ENCODE peak calls at places on chromosome 2, in six cellular contexts. V is esophagus squamous epithelium; C is CD4-positive, alpha-beta T cell; O is GM23248; F is HCT116; B is fibroblast of lung. K is an unnamed sample. For H3K9me3, the result is how much of the 10 kb centered on the place peaks cover.

GRCh38 chr2:67487993-67488392 is 90.9 kb downstream of the ETAA1 start:
- DNase-seq in O (no peak), B (no peak), V (no peak), C (no peak), F (no peak), K (no peak)

GRCh38 chr2:240480834-240481623 is 45.6 kb downstream of the GPC1 start:
- DNase-seq in O (no peak), F (no peak), C (no peak), B (no peak), V (no peak), K (no peak)

GRCh38 chr2:70613510-70613909 is 59.9 kb upstream of the TGFA start:
- DNase-seq in C (no peak), F (no peak), O (no peak), V (no peak), B (no peak), K (no peak)

GRCh38 chr2:226247289-226248275 is 552.0 kb downstream of the IRS1 start:
- DNase-seq in F (no peak), O (peak), V (no peak), C (no peak), B (peak), K (no peak)

GRCh38 chr2:15614545-15615309 is 23.1 kb downstream of the DDX1 start:
- DNase-seq in C (no peak), V (no peak), O (peak), F (no peak), B (no peak), K (no peak)

GRCh38 chr2:169767243-169767888 is 31.3 kb upstream of the SSB start:
- DNase-seq in V (no peak), B (peak), O (peak), C (peak), F (peak), K (peak)

GRCh38 chr2:9258953-9259399 is 52.4 kb downstream of the ASAP2 start:
- DNase-seq in O (peak), V (no peak), B (peak), F (no peak), C (no peak), K (no peak)

GRCh38 chr2:81194581-81194980 is 890.0 kb upstream of the LRRTM1 start:
- DNase-seq in V (no peak), B (no peak), F (no peak), C (no peak), O (no peak), K (no peak)

GRCh38 chr2:8303322-8303832 is 378.5 kb upstream of the ID2 start:
- DNase-seq in O (no peak), V (peak), F (no peak), C (no peak), B (peak), K (peak)

GRCh38 chr2:110858135-110858737 is 125.9 kb downstream of the ACOXL start:
- DNase-seq in O (no peak), B (no peak), C (peak), V (no peak), F (no peak), K (peak)

GRCh38 chr2:9004338-9005204 is 1.1 kb upstream of the MBOAT2 start:
- DNase-seq in V (no peak), B (peak), C (peak), F (no peak), O (peak), K (no peak)

GRCh38 chr2:216863029-216863428 is 3.2 kb upstream of the TNP1 start:
- DNase-seq in C (no peak), B (no peak), V (no peak), F (no peak), O (no peak), K (no peak)

GRCh38 chr2:71681626-71682025 is 228.3 kb downstream of the DYSF start:
- DNase-seq in C (no peak), V (no peak), B (no peak), F (no peak), O (no peak), K (no peak)

GRCh38 chr2:226906439-226906796 is 70.6 kb downstream of the RHBDD1 start:
- DNase-seq in F (no peak), O (no peak), V (no peak), C (no peak), B (no peak), K (no peak)

GRCh38 chr2:216163518-216163917 is 54.4 kb downstream of the XRCC5 start:
- DNase-seq in O (no peak), V (no peak), B (peak), F (no peak), C (no peak), K (no peak)

GRCh38 chr2:230767862-230768388 is 55.3 kb downstream of the CAB39 start:
- DNase-seq in F (no peak), V (no peak), C (no peak), B (no peak), O (no peak), K (no peak)

GRCh38 chr2:75523313-75524275 is 37.1 kb downstream of the EVA1A start:
- DNase-seq in O (peak), C (no peak), F (peak), V (no peak), B (peak), K (peak)

GRCh38 chr2:188292446-188293239 is 969 bp downstream of the GULP1 start:
- DNase-seq in B (peak), F (peak), O (peak), C (no peak), V (no peak), K (peak)

GRCh38 chr2:75602724-75603342 is 42.1 kb upstream of the EVA1A start:
- DNase-seq in C (no peak), B (peak), O (peak), V (no peak), F (no peak), K (peak)

GRCh38 chr2:239319261-239319661 is 81.6 kb downstream of the HDAC4 start:
- DNase-seq in C (no peak), O (peak), V (no peak), B (no peak), F (no peak), K (peak)

GRCh38 chr2:82968381-82968780 is 1490.7 kb downstream of the SUCLG1 start:
- DNase-seq in B (no peak), C (no peak), V (no peak), F (no peak), O (no peak), K (no peak)
- H3K9me3 ChIP-seq in B (under half), C (under half), V (under half), F (under half), O (under half), K (under half)

DNA sequence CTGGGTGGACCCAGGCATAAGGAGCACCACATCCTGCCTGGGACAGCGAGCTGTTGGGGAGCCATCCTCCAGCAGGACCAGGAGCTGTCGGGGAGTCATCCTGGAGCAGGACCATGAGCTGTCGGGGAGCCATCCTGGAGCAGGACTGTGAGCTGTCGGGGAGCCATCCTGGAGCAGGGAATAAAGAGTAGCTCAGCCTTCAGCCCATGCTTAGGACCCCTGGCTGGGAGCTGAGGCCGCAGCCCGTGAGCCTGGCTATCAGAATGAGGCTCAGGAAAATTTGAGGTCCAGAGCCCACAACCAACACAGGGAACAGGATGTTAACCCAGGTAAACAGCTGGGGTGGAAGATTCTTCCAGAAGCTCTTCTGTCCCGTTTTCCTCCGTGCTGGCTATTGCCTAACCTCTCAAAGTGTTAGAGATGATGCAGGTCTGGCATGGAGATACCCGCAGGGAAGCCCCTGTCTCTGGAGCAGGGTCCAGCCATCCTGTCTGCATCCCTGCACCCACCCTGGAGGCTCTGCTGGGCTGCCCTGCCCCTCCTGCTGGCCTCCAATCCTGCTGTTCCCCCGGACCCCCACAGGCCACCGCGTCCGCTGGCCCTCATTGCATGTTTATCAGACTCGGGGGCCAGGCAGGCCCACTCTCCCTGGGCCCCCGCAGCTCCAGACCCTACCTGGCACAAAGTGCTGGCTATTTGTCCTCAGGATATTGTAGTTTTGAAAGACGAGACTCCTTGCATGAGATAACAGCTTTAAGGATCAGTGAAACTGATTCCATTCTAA is 243.5 kb upstream of the MYT1L start:
- DNase-seq in O (no peak), B (no peak), F (no peak), V (no peak), C (no peak), K (no peak)
- H3K9me3 ChIP-seq in O (under half), B (under half), F (under half), V (under half), C (under half), K (under half)

DNA sequence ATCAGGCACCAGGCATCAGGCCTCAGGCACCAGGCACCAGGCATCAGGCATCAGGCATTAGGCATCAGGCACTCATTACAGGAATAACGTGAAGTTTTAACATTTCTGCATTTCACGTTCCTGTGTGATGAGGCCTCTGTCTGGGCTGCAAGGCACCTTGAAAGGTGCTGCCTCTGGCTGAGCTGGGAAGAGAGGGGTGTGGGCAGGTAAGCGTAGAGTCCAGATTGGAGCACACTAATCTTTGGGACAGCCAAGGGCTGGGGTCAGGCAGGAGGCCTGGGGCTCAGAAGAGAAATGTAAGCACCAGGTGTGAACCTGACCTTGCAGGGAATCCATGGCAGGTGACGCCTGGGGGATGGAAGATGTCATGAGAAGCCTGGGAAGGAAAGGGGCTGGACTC is 25.3 kb upstream of the SNTG2 start:
- DNase-seq in F (no peak), B (no peak), V (no peak), C (no peak), O (no peak), K (no peak)
- H3K9me3 ChIP-seq in F (under half), B (under half), V (under half), C (under half), O (under half), K (under half)

DNA sequence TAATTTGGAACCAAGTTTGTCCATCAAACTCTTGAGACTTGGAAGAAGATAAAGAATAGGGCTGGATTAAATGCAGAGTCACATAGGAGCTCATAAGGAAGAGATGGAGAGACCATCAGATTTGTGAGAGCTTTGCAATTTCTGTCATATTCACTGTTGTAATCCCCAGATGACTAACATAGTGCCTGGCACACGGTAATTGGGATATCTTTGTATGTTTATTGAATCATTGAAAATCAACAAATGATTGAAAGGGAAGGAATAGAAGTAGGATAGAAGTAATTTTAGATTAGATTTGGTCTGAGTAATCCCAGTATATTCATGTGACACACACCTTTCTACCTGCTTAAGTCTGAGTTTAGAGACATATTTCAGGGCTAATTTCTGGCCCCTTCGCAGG is 75.4 kb downstream of the LCLAT1 start:
- DNase-seq in V (no peak), O (no peak), B (no peak), F (no peak), C (no peak), K (no peak)
- H3K9me3 ChIP-seq in V (under half), O (under half), B (under half), F (under half), C (under half), K (under half)

GRCh38 chr2:89811295-89811694 is 1119.8 kb downstream of the RPIA start:
- DNase-seq in C (no peak), F (no peak), V (no peak), B (no peak), O (no peak), K (no peak)
- H3K9me3 ChIP-seq in C (half or more), F (half or more), V (under half), B (under half), O (under half), K (under half)

DNA sequence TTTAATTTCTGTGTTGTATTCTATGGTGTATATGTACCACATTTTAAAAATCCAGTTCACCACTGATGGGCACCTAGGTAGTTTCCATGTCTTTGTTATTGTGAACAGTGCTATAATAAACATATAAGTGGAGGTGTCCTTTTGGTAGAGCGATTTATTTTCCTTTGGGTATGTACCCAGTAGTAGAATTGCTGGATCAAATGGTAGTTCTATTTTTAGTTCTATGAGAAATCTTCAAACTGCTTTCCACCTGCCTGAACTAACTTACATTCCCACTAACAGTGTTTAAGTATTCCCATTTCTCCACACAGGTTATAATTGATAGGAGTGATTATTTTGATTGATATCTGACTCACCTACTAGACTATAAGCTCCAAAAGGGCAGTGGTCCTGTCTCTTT is 148.2 kb downstream of the BABAM2 start:
- DNase-seq in O (no peak), V (no peak), F (no peak), B (no peak), C (no peak), K (no peak)
- H3K9me3 ChIP-seq in O (under half), V (under half), F (under half), B (under half), C (under half), K (under half)

DNA sequence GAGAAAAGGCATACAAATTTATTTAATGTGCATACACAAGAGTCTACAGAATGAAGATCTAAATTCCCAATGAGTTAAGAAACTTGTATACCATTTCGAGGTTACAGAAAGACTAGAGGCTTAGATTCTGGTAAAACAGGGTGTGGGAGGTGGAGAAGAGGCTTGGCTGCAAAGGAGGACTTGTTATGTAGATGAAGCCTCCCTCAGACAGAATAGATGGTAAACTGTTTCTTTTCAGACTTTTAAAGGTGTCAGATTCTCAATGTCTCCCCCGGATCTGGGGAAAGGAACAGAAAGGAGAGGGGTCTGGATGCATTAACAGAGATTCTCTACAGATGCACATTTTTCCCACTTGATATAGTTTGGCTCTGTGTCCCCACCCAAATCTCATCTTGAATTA is 126.0 kb downstream of the ST6GAL2 start:
- DNase-seq in F (no peak), B (no peak), C (no peak), V (no peak), O (no peak), K (no peak)
- H3K9me3 ChIP-seq in F (under half), B (under half), C (under half), V (under half), O (under half), K (under half)

DNA sequence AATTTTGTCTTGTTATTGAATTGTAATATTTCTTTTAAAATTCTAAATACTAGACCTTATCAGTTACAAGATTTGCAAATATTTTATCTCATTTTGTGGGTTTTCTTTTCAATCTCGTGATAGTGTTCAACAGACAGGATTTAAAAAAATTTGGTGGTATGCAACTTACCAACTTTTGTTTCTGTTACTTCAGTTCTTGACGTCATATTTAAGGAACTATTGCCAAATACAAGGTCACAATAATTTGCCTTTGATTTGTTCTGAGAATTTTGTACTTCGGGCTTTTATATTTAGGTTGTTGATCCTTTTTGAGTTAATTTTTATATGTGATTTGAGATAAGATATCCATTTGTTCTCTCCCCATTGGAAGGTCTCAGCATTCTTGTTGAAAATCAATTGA is 876.6 kb downstream of the DCDC2C start:
- DNase-seq in B (no peak), V (no peak), F (no peak), C (no peak), O (no peak), K (no peak)
- H3K9me3 ChIP-seq in B (under half), V (under half), F (under half), C (under half), O (under half), K (under half)

GRCh38 chr2:24873619-24874018 is 46.4 kb downstream of the ADCY3 start:
- DNase-seq in F (no peak), C (no peak), V (no peak), B (no peak), O (no peak), K (no peak)
- H3K9me3 ChIP-seq in F (under half), C (under half), V (under half), B (under half), O (under half), K (under half)

GRCh38 chr2:4745596-4745995 is 946.6 kb upstream of the SOX11 start:
- DNase-seq in F (no peak), V (no peak), B (no peak), C (no peak), O (no peak), K (no peak)
- H3K9me3 ChIP-seq in F (under half), V (under half), B (under half), C (under half), O (under half), K (under half)